ENCODE peak calls at places on chromosomes 6 and 20, in nine cellular contexts. B, O, X, J, D, W, C, E and K are unnamed samples.

GRCh38 chr20:62652051-62652893 is 10.0 kb downstream of the SLCO4A1 start:
- DNase-seq in X (peak), D (peak), J (peak), W (peak), B (no peak), E (peak), C (peak), O (peak), K (peak)

GRCh38 chr6:161261325-161261724 is 12.5 kb downstream of the AGPAT4 start:
- DNase-seq in J (no peak), B (no peak), X (no peak), C (no peak), E (no peak), W (no peak), O (no peak), D (no peak), K (no peak)

GRCh38 chr6:15663057-15663638 is 320 bp upstream of the DTNBP1 start:
- DNase-seq in D (peak), W (peak), O (peak), J (no peak), B (peak), X (no peak), C (no peak), E (peak), K (no peak)

GRCh38 chr6:112029045-112029822 is 24.7 kb upstream of the CCN6 start:
- DNase-seq in C (peak), W (peak), J (peak), B (peak), X (peak), O (peak), E (peak), D (peak), K (no peak)

GRCh38 chr6:158625881-158626305 is 18.6 kb downstream of the DYNLT1 start:
- DNase-seq in W (no peak), C (no peak), B (no peak), J (no peak), D (no peak), O (no peak), X (no peak), E (no peak), K (no peak)

GRCh38 chr20:64106435-64106961 is 867 bp downstream of the NPBWR2 start:
- DNase-seq in B (no peak), X (no peak), E (no peak), W (no peak), J (no peak), O (no peak), C (no peak), D (no peak), K (no peak)

GRCh38 chr20:911882-912600 is 4.1 kb downstream of the ANGPT4 start:
- DNase-seq in X (peak), E (no peak), J (no peak), O (no peak), W (no peak), D (no peak), C (no peak), B (no peak), K (no peak)

GRCh38 chr6:141107562-141108160 is 1025.1 kb upstream of the GJE1 start:
- DNase-seq in B (peak), X (no peak), J (no peak), O (no peak), D (no peak), E (no peak), C (no peak), W (peak), K (peak)

GRCh38 chr6:3396503-3397180 is 60.2 kb downstream of the SLC22A23 start:
- DNase-seq in B (no peak), W (no peak), C (no peak), O (no peak), J (no peak), E (no peak), X (no peak), D (no peak), K (no peak)

GRCh38 chr6:17018425-17018824 is 83.4 kb upstream of the STMND1 start:
- DNase-seq in J (no peak), E (no peak), D (no peak), C (no peak), O (no peak), B (no peak), X (no peak), W (no peak), K (no peak)

GRCh38 chr6:27136077-27136644 is 111.3 kb upstream of the PRSS16 start:
- DNase-seq in C (no peak), X (no peak), D (no peak), W (no peak), O (no peak), J (no peak), E (no peak), B (no peak), K (no peak)

GRCh38 chr6:38262041-38262440 is 377.7 kb downstream of the BTBD9 start:
- DNase-seq in J (no peak), C (no peak), E (no peak), O (no peak), X (no peak), B (no peak), W (peak), D (peak), K (peak)

GRCh38 chr20:8994045-8994444 is 74.8 kb upstream of the PLCB4 start:
- DNase-seq in C (no peak), W (no peak), O (no peak), J (no peak), X (no peak), D (no peak), B (no peak), E (no peak), K (no peak)

GRCh38 chr6:169212897-169213813 is 40.5 kb downstream of the THBS2 start:
- DNase-seq in O (peak), B (peak), J (peak), W (peak), E (peak), C (peak), D (peak), X (peak), K (peak)

GRCh38 chr6:167532410-167533294 is 207.8 kb downstream of the TTLL2 start:
- DNase-seq in E (no peak), J (no peak), W (peak), C (no peak), X (no peak), O (no peak), D (no peak), B (no peak), K (no peak)

GRCh38 chr20:31869942-31870702 is at the start of the genes DUSP15 and TTLL9:
- DNase-seq in J (no peak), E (peak), W (peak), B (no peak), D (no peak), C (no peak), O (peak), X (no peak), K (no peak)

GRCh38 chr6:44967481-44967880 is 360.6 kb upstream of the RUNX2 start:
- DNase-seq in J (no peak), B (no peak), X (no peak), W (no peak), E (no peak), O (no peak), D (no peak), C (no peak), K (no peak)

GRCh38 chr6:6515691-6516607 is 72.6 kb upstream of the LY86 start:
- DNase-seq in B (no peak), D (no peak), X (no peak), W (no peak), J (peak), E (no peak), O (no peak), C (peak), K (no peak)

GRCh38 chr20:38226553-38226952 is 34.0 kb downstream of the KIAA1755 start:
- DNase-seq in C (no peak), O (no peak), E (no peak), D (no peak), W (no peak), J (no peak), X (no peak), B (no peak), K (no peak)

GRCh38 chr6:90997076-90997475 is 410.2 kb upstream of the MAP3K7 start:
- DNase-seq in J (no peak), D (no peak), C (no peak), B (no peak), X (no peak), E (no peak), W (no peak), O (no peak), K (no peak)

GRCh38 chr6:156727715-156728385 is 49.3 kb upstream of the ARID1B start:
- DNase-seq in B (no peak), X (no peak), W (no peak), E (no peak), C (no peak), O (no peak), J (no peak), D (no peak), K (no peak)

GRCh38 chr20:20603339-20603990 is 109.0 kb downstream of the RALGAPA2 start:
- DNase-seq in D (no peak), C (no peak), W (no peak), E (no peak), O (no peak), X (peak), B (no peak), J (no peak), K (no peak)

GRCh38 chr6:37141291-37142046 is 28.5 kb upstream of the PIM1 start:
- DNase-seq in W (peak), B (no peak), C (no peak), O (no peak), X (peak), J (no peak), E (no peak), D (peak), K (no peak)

GRCh38 chr20:40676466-40676865 is 12.6 kb downstream of the MAFB start:
- DNase-seq in E (no peak), X (no peak), C (no peak), W (no peak), J (no peak), B (no peak), D (no peak), O (no peak), K (no peak)

GRCh38 chr6:56349196-56349595 is 101.8 kb upstream of the COL21A1 start:
- DNase-seq in J (no peak), X (no peak), W (no peak), O (no peak), E (no peak), B (no peak), C (no peak), D (no peak), K (no peak)

GRCh38 chr6:44222987-44223470 is 366 bp upstream of the SLC29A1 start:
- DNase-seq in O (no peak), D (no peak), X (no peak), W (no peak), B (no peak), C (no peak), E (no peak), J (no peak), K (no peak)

GRCh38 chr20:24948939-24949679 is at the start of gene CST7:
- DNase-seq in B (no peak), E (no peak), C (peak), D (no peak), X (peak), W (no peak), O (no peak), J (peak), K (no peak)

GRCh38 chr6:2632368-2632767 is 118.4 kb downstream of the MYLK4 start:
- DNase-seq in J (no peak), E (peak), X (no peak), O (no peak), D (no peak), C (no peak), B (no peak), W (no peak), K (no peak)

GRCh38 chr6:110875548-110876169 is 1.1 kb downstream of the AMD1 start:
- DNase-seq in B (no peak), W (no peak), C (peak), O (peak), D (no peak), E (peak), X (peak), J (peak), K (no peak)

GRCh38 chr20:35327074-35327976 is 35.1 kb upstream of the FAM83C start:
- DNase-seq in D (no peak), E (no peak), J (no peak), O (no peak), B (no peak), C (no peak), W (peak), X (no peak), K (peak)

GRCh38 chr20:10696650-10697049 is 22.9 kb upstream of the JAG1 start:
- DNase-seq in J (no peak), W (no peak), O (no peak), C (no peak), B (no peak), E (no peak), D (no peak), X (peak), K (no peak)

GRCh38 chr6:152129606-152130249 is 322.2 kb downstream of the ESR1 start:
- DNase-seq in J (no peak), X (no peak), E (no peak), D (peak), B (no peak), C (no peak), W (peak), O (no peak), K (peak)

GRCh38 chr6:79538481-79538971 is 1.3 kb upstream of the LCA5 start:
- DNase-seq in B (peak), W (peak), E (peak), J (no peak), C (no peak), X (no peak), O (no peak), D (no peak), K (no peak)

GRCh38 chr20:46214831-46215488 is 93.3 kb downstream of the CDH22 start:
- DNase-seq in J (no peak), X (no peak), B (no peak), O (no peak), D (no peak), W (peak), C (no peak), E (no peak), K (no peak)

GRCh38 chr6:118621799-118622470 is 29.5 kb downstream of the CEP85L start:
- DNase-seq in O (no peak), B (no peak), X (no peak), W (no peak), D (no peak), E (no peak), C (no peak), J (no peak), K (no peak)

GRCh38 chr6:137657351-137657911 is 163.2 kb upstream of the OLIG3 start:
- DNase-seq in B (no peak), C (no peak), E (no peak), O (no peak), X (no peak), D (no peak), W (no peak), J (peak), K (no peak)